ENCODE peak calls at places on chromosomes 13 and 19, in nine cellular contexts. One of them, this sample, is unnamed.

GRCh38 chr19:19238126-19238894 is 26.6 kb downstream of the NCAN start:
- DNase-seq in GM23338: no peak
- DNase-seq in NCI-H1092: no peak
- DNase-seq in cardiac muscle cell: no peak
- DNase-seq in GM23248: no peak
- DNase-seq in AG04450: no peak
- DNase-seq in Calu3: no peak
- DNase-seq in T-helper 9 cell: no peak
- DNase-seq in H54: no peak
- DNase-seq in this sample: no peak

GRCh38 chr13:23160241-23161175 is 20.3 kb upstream of the SGCG start:
- DNase-seq in GM23338: peak; percentile 63
- DNase-seq in NCI-H1092: no peak
- DNase-seq in cardiac muscle cell: peak; percentile 45
- DNase-seq in GM23248: peak; percentile 67
- DNase-seq in AG04450: no peak
- DNase-seq in Calu3: no peak
- DNase-seq in T-helper 9 cell: no peak
- DNase-seq in H54: no peak
- DNase-seq in this sample: peak; percentile 36

GRCh38 chr19:18765224-18765623 is 25.9 kb downstream of the COMP start:
- DNase-seq in GM23338: no peak
- DNase-seq in NCI-H1092: no peak
- DNase-seq in cardiac muscle cell: no peak
- DNase-seq in GM23248: no peak
- DNase-seq in AG04450: no peak
- DNase-seq in Calu3: no peak
- DNase-seq in T-helper 9 cell: no peak
- DNase-seq in H54: no peak
- DNase-seq in this sample: no peak

GRCh38 chr19:43310221-43310620 is 40.9 kb upstream of the PSG9 start:
- DNase-seq in GM23338: no peak
- DNase-seq in NCI-H1092: no peak
- DNase-seq in cardiac muscle cell: no peak
- DNase-seq in GM23248: no peak
- DNase-seq in AG04450: no peak
- DNase-seq in Calu3: no peak
- DNase-seq in T-helper 9 cell: no peak
- DNase-seq in H54: no peak
- DNase-seq in this sample: no peak

GRCh38 chr13:35700661-35701060 is 224.2 kb upstream of the MAB21L1 start:
- DNase-seq in GM23338: no peak
- DNase-seq in NCI-H1092: no peak
- DNase-seq in cardiac muscle cell: no peak
- DNase-seq in GM23248: peak; percentile 71
- DNase-seq in AG04450: no peak
- DNase-seq in Calu3: no peak
- DNase-seq in T-helper 9 cell: no peak
- DNase-seq in H54: no peak
- DNase-seq in this sample: no peak

GRCh38 chr13:40345149-40345514 is 321.3 kb downstream of the FOXO1 start:
- DNase-seq in GM23338: no peak
- DNase-seq in NCI-H1092: no peak
- DNase-seq in cardiac muscle cell: no peak
- DNase-seq in GM23248: no peak
- DNase-seq in AG04450: no peak
- DNase-seq in Calu3: no peak
- DNase-seq in T-helper 9 cell: no peak
- DNase-seq in H54: no peak
- DNase-seq in this sample: no peak

GRCh38 chr13:35518337-35518736 is 41.8 kb upstream of the MAB21L1 start:
- DNase-seq in GM23338: no peak
- DNase-seq in NCI-H1092: no peak
- DNase-seq in cardiac muscle cell: no peak
- DNase-seq in GM23248: no peak
- DNase-seq in AG04450: no peak
- DNase-seq in Calu3: no peak
- DNase-seq in T-helper 9 cell: no peak
- DNase-seq in H54: no peak
- DNase-seq in this sample: no peak

GRCh38 chr19:15197275-15198005 is 3.4 kb downstream of the NOTCH3 start:
- DNase-seq in GM23338: no peak
- DNase-seq in NCI-H1092: peak; percentile 25
- DNase-seq in cardiac muscle cell: no peak
- DNase-seq in GM23248: peak; percentile 37
- DNase-seq in AG04450: no peak
- DNase-seq in Calu3: no peak
- DNase-seq in T-helper 9 cell: no peak
- DNase-seq in H54: no peak
- DNase-seq in this sample: no peak

GRCh38 chr13:81487151-81487550 is 1146.2 kb upstream of the SPRY2 start:
- DNase-seq in GM23338: peak; percentile 86
- DNase-seq in NCI-H1092: peak; percentile 41
- DNase-seq in cardiac muscle cell: peak; percentile 68
- DNase-seq in GM23248: no peak
- DNase-seq in AG04450: no peak
- DNase-seq in Calu3: peak; percentile 0
- DNase-seq in T-helper 9 cell: no peak
- DNase-seq in H54: no peak
- DNase-seq in this sample: no peak

GRCh38 chr19:36436531-36436930 is 18.1 kb upstream of the ZFP82 start:
- DNase-seq in GM23338: peak; percentile 77
- DNase-seq in NCI-H1092: no peak
- DNase-seq in cardiac muscle cell: peak; percentile 13
- DNase-seq in GM23248: peak; percentile 28
- DNase-seq in AG04450: no peak
- DNase-seq in Calu3: no peak
- DNase-seq in T-helper 9 cell: no peak
- DNase-seq in H54: no peak
- DNase-seq in this sample: no peak

GRCh38 chr19:54333586-54334298 is 5.2 kb downstream of the LILRA4 start:
- DNase-seq in GM23338: no peak
- DNase-seq in NCI-H1092: no peak
- DNase-seq in cardiac muscle cell: no peak
- DNase-seq in GM23248: peak; percentile 2
- DNase-seq in AG04450: no peak
- DNase-seq in Calu3: no peak
- DNase-seq in T-helper 9 cell: no peak
- DNase-seq in H54: no peak
- DNase-seq in this sample: no peak

This sample was measured in GM20000.